ENCODE peak calls at places on chromosomes 5 and 9, in nine cellular contexts. H is H1; F is PC-3; E is aorta; A is OCI-LY7; Z is fibroblast of lung; P is CD8-positive, alpha-beta T cell; D is tibial artery; C is CD4-positive, alpha-beta memory T cell. N is an unnamed sample.

GRCh38 chr5:58085800-58086199 is 374.1 kb downstream of the PLK2 start:
- DNase-seq in H (no peak), E (no peak), Z (peak; percentile 24), F (peak; percentile 84), C (no peak), A (no peak), P (no peak), D (no peak), N (no peak)

GRCh38 chr9:120490888-120491595 is 88.9 kb downstream of the CDK5RAP2 start:
- DNase-seq in Z (no peak), D (no peak), E (no peak), C (no peak), H (no peak), P (no peak), F (no peak), A (no peak), N (no peak)

GRCh38 chr9:100294341-100294740 is 58.4 kb downstream of the TEX10 start:
- DNase-seq in C (no peak), A (no peak), H (no peak), Z (no peak), E (no peak), P (no peak), D (no peak), F (no peak), N (no peak)

GRCh38 chr5:137478043-137478442 is 21.1 kb downstream of the SPOCK1 start:
- DNase-seq in E (no peak), Z (no peak), C (no peak), D (no peak), H (no peak), F (no peak), A (no peak), P (no peak), N (no peak)

GRCh38 chr9:127121628-127122175 is 733 bp downstream of the ANGPTL2 start:
- DNase-seq in P (no peak), Z (peak; percentile 38), D (no peak), E (no peak), H (no peak), A (no peak), F (no peak), C (no peak), N (no peak)

GRCh38 chr9:93134018-93134739 is at the start of gene NINJ1:
- DNase-seq in C (peak; percentile 96), F (peak; percentile 63), A (peak; percentile 79), P (peak; percentile 59), H (no peak), Z (peak; percentile 59), E (peak; percentile 83), D (peak; percentile 64), N (peak; percentile 80)

GRCh38 chr9:136327313-136327971 is at the start of gene GPSM1:
- DNase-seq in C (peak; percentile 38), H (no peak), A (no peak), F (peak; percentile 38), P (peak; percentile 28), D (peak; percentile 61), E (no peak), Z (peak; percentile 74), N (no peak)

GRCh38 chr5:97778451-97778850 is 595.4 kb upstream of the RIOK2 start:
- DNase-seq in C (no peak), P (no peak), E (no peak), F (no peak), D (no peak), H (no peak), Z (peak; percentile 54), A (no peak), N (no peak)

GRCh38 chr9:13502503-13502902 is 223.0 kb upstream of the MPDZ start:
- DNase-seq in A (no peak), Z (no peak), C (no peak), H (no peak), P (no peak), F (no peak), D (no peak), E (no peak), N (no peak)

GRCh38 chr9:7656648-7657047 is 142.9 kb downstream of the DMAC1 start:
- DNase-seq in D (no peak), C (no peak), A (no peak), Z (peak; percentile 4), H (no peak), P (no peak), E (no peak), F (peak; percentile 3), N (no peak)

GRCh38 chr9:121313458-121314152 is 45.6 kb downstream of the GSN start:
- DNase-seq in Z (no peak), E (no peak), F (no peak), D (no peak), C (no peak), H (no peak), A (no peak), P (no peak), N (no peak)

GRCh38 chr9:12785251-12785880 is 10.5 kb downstream of the LURAP1L start:
- DNase-seq in P (no peak), H (no peak), C (no peak), F (peak; percentile 92), D (peak; percentile 62), Z (peak; percentile 74), E (peak; percentile 69), A (no peak), N (no peak)

GRCh38 chr9:19577411-19577810 is 168.6 kb downstream of the ACER2 start:
- DNase-seq in H (no peak), C (no peak), E (no peak), P (no peak), Z (no peak), D (no peak), F (no peak), A (no peak), N (no peak)

GRCh38 chr5:122916490-122916889 is 71.1 kb downstream of the SNX24 start:
- DNase-seq in F (no peak), E (no peak), A (no peak), P (no peak), Z (no peak), H (no peak), C (no peak), D (no peak), N (no peak)

GRCh38 chr5:43042626-43043399 is 2.7 kb upstream of the ANXA2R start:
- DNase-seq in A (peak; percentile 87), Z (peak; percentile 87), H (no peak), F (peak; percentile 83), P (no peak), C (peak; percentile 77), D (peak; percentile 70), E (peak; percentile 85), N (peak; percentile 76)

DNA sequence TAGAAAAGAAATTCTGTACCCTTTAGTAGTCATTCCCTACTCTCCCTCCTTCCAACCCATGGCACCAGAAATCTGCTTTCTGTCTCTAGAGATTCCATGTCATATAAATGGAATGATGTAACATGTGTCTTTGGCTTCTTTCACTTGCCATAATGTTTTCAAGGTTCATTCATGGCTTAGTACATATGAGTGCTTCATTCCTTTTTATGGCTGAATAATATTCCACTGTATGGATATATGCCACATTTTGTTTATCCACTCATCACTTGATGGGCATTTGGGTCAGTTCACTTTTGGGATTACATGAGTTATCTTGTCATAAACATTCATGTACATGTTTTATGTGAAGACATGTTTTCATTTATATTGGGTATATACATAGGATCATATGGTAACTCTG is 19.4 kb downstream of the POLR3G start:
- DNase-seq in H (no peak), A (no peak), C (no peak), Z (no peak), P (no peak), D (no peak), F (no peak), E (no peak), N (no peak)
- H3K4me3 ChIP-seq in H (no peak overlapping the region), A (no peak overlapping the region), C (no peak overlapping the region), Z (no peak overlapping the region), P (no peak overlapping the region), D (no peak overlapping the region), F (no peak overlapping the region), E (no peak overlapping the region), N (no peak overlapping the region)

DNA sequence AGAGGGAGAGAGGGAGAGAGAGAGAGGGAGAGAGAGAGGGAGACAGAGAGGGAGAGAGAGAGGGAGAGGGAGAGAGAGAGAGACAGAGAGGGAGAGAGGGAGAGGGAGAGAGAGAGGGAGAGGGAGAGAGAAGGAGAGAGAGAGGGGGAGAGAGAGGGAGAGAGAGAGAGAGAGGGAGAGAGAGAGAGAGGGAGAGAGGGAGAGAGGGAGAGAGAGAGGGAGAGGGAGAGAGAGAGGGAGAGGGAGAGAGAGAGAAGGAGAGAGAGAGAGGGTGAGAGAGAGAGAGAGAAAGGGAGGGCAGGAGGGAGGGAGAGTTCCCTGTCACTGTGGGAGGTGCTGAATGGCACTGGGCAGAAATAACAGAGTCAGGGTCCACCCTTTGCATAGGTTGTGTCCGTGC is 29.9 kb downstream of the ADAMTSL2 start:
- DNase-seq in P (no peak), E (no peak), F (no peak), D (no peak), A (no peak), H (no peak), Z (no peak), C (no peak), N (no peak)
- H3K27ac ChIP-seq in P (no peak overlapping the region), E (no peak overlapping the region), F (no peak overlapping the region), D (no peak overlapping the region), A (no peak overlapping the region), H (no peak overlapping the region), Z (no peak overlapping the region), C (no peak overlapping the region), N (peak overlapping the region; percentile 78)

GRCh38 chr5:4348418-4348817 is 752.8 kb downstream of the IRX1 start:
- DNase-seq in H (no peak), A (no peak), F (no peak), D (no peak), Z (no peak), C (no peak), E (no peak), P (no peak), N (no peak)
- H3K9me3 ChIP-seq in H (no peaks in the 10 kb centered on the region), A (no peaks in the 10 kb centered on the region), F (peaks cover 21% of the 10 kb centered on the region), D (no peaks in the 10 kb centered on the region), Z (no peaks in the 10 kb centered on the region), C (no peaks in the 10 kb centered on the region), E (peaks cover 2% of the 10 kb centered on the region), P (peaks cover 3% of the 10 kb centered on the region), N (no peaks in the 10 kb centered on the region)

GRCh38 chr9:81685763-81686613 is 3.4 kb downstream of the TLE1 start:
- DNase-seq in F (peak; percentile 80), D (no peak), P (no peak), E (no peak), H (no peak), A (no peak), C (no peak), Z (peak; percentile 77), N (no peak)
- H3K4me3 ChIP-seq in F (peak overlapping the region; percentile 81), D (peak overlapping the region; percentile 95), P (no peak overlapping the region), E (peak overlapping the region; percentile 38), H (peak overlapping the region; percentile 72), A (no peak overlapping the region), C (no peak overlapping the region), Z (peak overlapping the region; percentile 88), N (peak overlapping the region; percentile 75)

GRCh38 chr9:98288876-98289275 is 33.4 kb upstream of the TBC1D2 start:
- DNase-seq in D (no peak), E (no peak), P (no peak), C (no peak), F (no peak), H (no peak), A (no peak), Z (no peak), N (no peak)
- H3K27ac ChIP-seq in D (no peak overlapping the region), E (no peak overlapping the region), P (no peak overlapping the region), C (no peak overlapping the region), F (no peak overlapping the region), H (no peak overlapping the region), A (no peak overlapping the region), Z (no peak overlapping the region), N (no peak overlapping the region)